ENCODE peak calls at places on chromosomes 11 and 22, in ten cellular contexts. N, V, U, A, R, B, Y, P, W and Z are unnamed samples.

GRCh38 chr22:38758276-38758945 is 2.6 kb upstream of the SUN2 start:
- DNase-seq in N (no peak), V (peak), U (peak), A (no peak), R (no peak), B (peak), Y (no peak), P (no peak), W (peak), Z (no peak)

GRCh38 chr22:24592144-24592845 is 578 bp downstream of the LRRC75B start:
- DNase-seq in N (no peak), V (no peak), U (peak), A (no peak), R (peak), B (no peak), Y (no peak), P (no peak), W (no peak), Z (no peak)

GRCh38 chr11:16982809-16983208 is 31.4 kb downstream of the PLEKHA7 start:
- DNase-seq in N (no peak), V (no peak), U (no peak), A (no peak), R (no peak), B (no peak), Y (no peak), P (no peak), W (no peak), Z (no peak)

GRCh38 chr22:31585161-31585859 is 76.7 kb downstream of the PISD start:
- DNase-seq in N (no peak), V (no peak), U (no peak), A (no peak), R (no peak), B (no peak), Y (no peak), P (no peak), W (no peak), Z (peak)

GRCh38 chr11:116701876-116702275 is 70.9 kb downstream of the BUD13 start:
- DNase-seq in N (no peak), V (no peak), U (no peak), A (no peak), R (no peak), B (no peak), Y (no peak), P (no peak), W (no peak), Z (no peak)

GRCh38 chr22:37338539-37339246 is 56.4 kb downstream of the CYTH4 start:
- DNase-seq in N (no peak), V (no peak), U (no peak), A (no peak), R (no peak), B (no peak), Y (no peak), P (no peak), W (no peak), Z (no peak)

GRCh38 chr11:44994753-44995152 is 44.1 kb upstream of the TP53I11 start:
- DNase-seq in N (no peak), V (no peak), U (no peak), A (no peak), R (peak), B (no peak), Y (no peak), P (no peak), W (no peak), Z (no peak)

GRCh38 chr22:30423296-30423958 is 2.1 kb upstream of the MTFP1 start:
- DNase-seq in N (no peak), V (peak), U (no peak), A (no peak), R (peak), B (peak), Y (no peak), P (no peak), W (peak), Z (no peak)

GRCh38 chr11:99422581-99423434 is 402.1 kb downstream of the CNTN5 start:
- DNase-seq in N (no peak), V (no peak), U (no peak), A (no peak), R (no peak), B (no peak), Y (no peak), P (no peak), W (no peak), Z (no peak)

GRCh38 chr11:76752321-76753175 is 30.6 kb upstream of the TSKU start:
- DNase-seq in N (peak), V (no peak), U (peak), A (no peak), R (no peak), B (no peak), Y (peak), P (no peak), W (no peak), Z (no peak)

GRCh38 chr11:123457187-123457770 is 27.2 kb downstream of the GRAMD1B start:
- DNase-seq in N (no peak), V (no peak), U (no peak), A (no peak), R (no peak), B (no peak), Y (peak), P (no peak), W (no peak), Z (no peak)

GRCh38 chr22:25697978-25698377 is 44.0 kb upstream of the MYO18B start:
- DNase-seq in N (no peak), V (no peak), U (no peak), A (no peak), R (no peak), B (no peak), Y (no peak), P (no peak), W (no peak), Z (no peak)

GRCh38 chr11:113201055-113201818 is 113.1 kb upstream of the TTC12 start:
- DNase-seq in N (no peak), V (no peak), U (no peak), A (no peak), R (peak), B (no peak), Y (no peak), P (no peak), W (no peak), Z (no peak)